ENCODE peak calls at places on chromosomes 5 and 9, in nine cellular contexts. One of them, this sample, is unnamed.

GRCh38 chr9:137303893-137304382 is 1.9 kb upstream of the NRARP start:
- DNase-seq in lung microvascular endothelial cell: no peak
- DNase-seq in kidney tubule cell: no peak
- DNase-seq in K562: no peak
- DNase-seq in mucosa of gallbladder: no peak
- DNase-seq in nephron progenitor cell: no peak
- DNase-seq in fibroblast of lung: no peak
- DNase-seq in anterior cingulate cortex: no peak
- DNase-seq in DND-41: no peak
- DNase-seq in this sample: peak

GRCh38 chr5:117788596-117788995 is 1199.8 kb downstream of the DTWD2 start:
- DNase-seq in K562: no peak
- DNase-seq in fibroblast of lung: peak
- DNase-seq in anterior cingulate cortex: no peak
- DNase-seq in mucosa of gallbladder: no peak
- DNase-seq in kidney tubule cell: peak
- DNase-seq in nephron progenitor cell: no peak
- DNase-seq in lung microvascular endothelial cell: no peak
- DNase-seq in DND-41: no peak
- DNase-seq in this sample: no peak

GRCh38 chr5:59790399-59791130 is 103.0 kb downstream of the PDE4D start:
- DNase-seq in K562: no peak
- DNase-seq in lung microvascular endothelial cell: peak
- DNase-seq in kidney tubule cell: peak
- DNase-seq in mucosa of gallbladder: no peak
- DNase-seq in anterior cingulate cortex: no peak
- DNase-seq in DND-41: no peak
- DNase-seq in fibroblast of lung: no peak
- DNase-seq in nephron progenitor cell: no peak
- DNase-seq in this sample: peak

GRCh38 chr9:127116946-127117345 is 5.5 kb downstream of the ANGPTL2 start:
- DNase-seq in fibroblast of lung: no peak
- DNase-seq in mucosa of gallbladder: no peak
- DNase-seq in kidney tubule cell: peak
- DNase-seq in DND-41: no peak
- DNase-seq in lung microvascular endothelial cell: peak
- DNase-seq in anterior cingulate cortex: no peak
- DNase-seq in nephron progenitor cell: no peak
- DNase-seq in K562: no peak
- DNase-seq in this sample: peak

GRCh38 chr5:120098902-120099301 is 365.2 kb upstream of the PRR16 start:
- DNase-seq in DND-41: no peak
- DNase-seq in mucosa of gallbladder: no peak
- DNase-seq in lung microvascular endothelial cell: no peak
- DNase-seq in nephron progenitor cell: no peak
- DNase-seq in kidney tubule cell: no peak
- DNase-seq in fibroblast of lung: peak
- DNase-seq in K562: no peak
- DNase-seq in anterior cingulate cortex: no peak
- DNase-seq in this sample: no peak

GRCh38 chr5:42377496-42377895 is 45.7 kb upstream of the GHR start:
- DNase-seq in nephron progenitor cell: no peak
- DNase-seq in lung microvascular endothelial cell: peak
- DNase-seq in kidney tubule cell: peak
- DNase-seq in K562: no peak
- DNase-seq in anterior cingulate cortex: no peak
- DNase-seq in fibroblast of lung: no peak
- DNase-seq in DND-41: no peak
- DNase-seq in mucosa of gallbladder: no peak
- DNase-seq in this sample: no peak

GRCh38 chr9:79670269-79670961 is 98.7 kb downstream of the TLE4 start:
- DNase-seq in fibroblast of lung: no peak
- DNase-seq in kidney tubule cell: peak
- DNase-seq in nephron progenitor cell: no peak
- DNase-seq in anterior cingulate cortex: no peak
- DNase-seq in K562: no peak
- DNase-seq in DND-41: no peak
- DNase-seq in lung microvascular endothelial cell: no peak
- DNase-seq in mucosa of gallbladder: no peak
- DNase-seq in this sample: no peak

GRCh38 chr5:157744055-157745011 is 821 bp downstream of the LSM11 start:
- DNase-seq in mucosa of gallbladder: peak
- DNase-seq in K562: peak
- DNase-seq in lung microvascular endothelial cell: peak
- DNase-seq in kidney tubule cell: peak
- DNase-seq in nephron progenitor cell: no peak
- DNase-seq in anterior cingulate cortex: no peak
- DNase-seq in fibroblast of lung: no peak
- DNase-seq in DND-41: peak
- DNase-seq in this sample: peak

GRCh38 chr5:142884029-142884428 is 113.9 kb downstream of the ARHGAP26 start:
- DNase-seq in fibroblast of lung: no peak
- DNase-seq in K562: no peak
- DNase-seq in DND-41: no peak
- DNase-seq in mucosa of gallbladder: no peak
- DNase-seq in lung microvascular endothelial cell: no peak
- DNase-seq in nephron progenitor cell: no peak
- DNase-seq in kidney tubule cell: no peak
- DNase-seq in anterior cingulate cortex: no peak
- DNase-seq in this sample: no peak

GRCh38 chr5:6453937-6454560 is 5.4 kb downstream of the UBE2QL1 start:
- DNase-seq in nephron progenitor cell: no peak
- DNase-seq in kidney tubule cell: no peak
- DNase-seq in lung microvascular endothelial cell: no peak
- DNase-seq in fibroblast of lung: no peak
- DNase-seq in DND-41: no peak
- DNase-seq in mucosa of gallbladder: no peak
- DNase-seq in anterior cingulate cortex: no peak
- DNase-seq in K562: no peak
- DNase-seq in this sample: no peak

GRCh38 chr9:115208503-115208902 is 90.5 kb upstream of the TNC start:
- DNase-seq in DND-41: no peak
- DNase-seq in nephron progenitor cell: no peak
- DNase-seq in fibroblast of lung: no peak
- DNase-seq in kidney tubule cell: peak
- DNase-seq in anterior cingulate cortex: no peak
- DNase-seq in lung microvascular endothelial cell: no peak
- DNase-seq in mucosa of gallbladder: no peak
- DNase-seq in K562: no peak
- DNase-seq in this sample: peak

GRCh38 chr5:138289296-138289695 is 14.9 kb upstream of the GFRA3 start:
- DNase-seq in mucosa of gallbladder: no peak
- DNase-seq in fibroblast of lung: no peak
- DNase-seq in lung microvascular endothelial cell: no peak
- DNase-seq in kidney tubule cell: no peak
- DNase-seq in K562: no peak
- DNase-seq in DND-41: no peak
- DNase-seq in nephron progenitor cell: no peak
- DNase-seq in anterior cingulate cortex: no peak
- DNase-seq in this sample: no peak

GRCh38 chr5:35781181-35781580 is 75.5 kb upstream of the IL7R start:
- DNase-seq in K562: no peak
- DNase-seq in lung microvascular endothelial cell: no peak
- DNase-seq in DND-41: no peak
- DNase-seq in mucosa of gallbladder: no peak
- DNase-seq in anterior cingulate cortex: no peak
- DNase-seq in fibroblast of lung: peak
- DNase-seq in nephron progenitor cell: no peak
- DNase-seq in kidney tubule cell: no peak
- DNase-seq in this sample: no peak

GRCh38 chr9:9003184-9003583 is 1203.6 kb upstream of the DMAC1 start:
- DNase-seq in K562: no peak
- DNase-seq in fibroblast of lung: peak
- DNase-seq in kidney tubule cell: peak
- DNase-seq in DND-41: peak
- DNase-seq in mucosa of gallbladder: no peak
- DNase-seq in anterior cingulate cortex: peak
- DNase-seq in lung microvascular endothelial cell: no peak
- DNase-seq in nephron progenitor cell: no peak
- DNase-seq in this sample: peak

GRCh38 chr5:177594071-177594470 is 2.1 kb downstream of the TMED9 start:
- DNase-seq in mucosa of gallbladder: no peak
- DNase-seq in K562: no peak
- DNase-seq in fibroblast of lung: no peak
- DNase-seq in anterior cingulate cortex: no peak
- DNase-seq in kidney tubule cell: no peak
- DNase-seq in DND-41: no peak
- DNase-seq in lung microvascular endothelial cell: no peak
- DNase-seq in nephron progenitor cell: no peak
- DNase-seq in this sample: no peak

GRCh38 chr5:13976867-13977479 is 32.5 kb upstream of the DNAH5 start:
- DNase-seq in nephron progenitor cell: peak
- DNase-seq in DND-41: no peak
- DNase-seq in anterior cingulate cortex: no peak
- DNase-seq in K562: peak
- DNase-seq in fibroblast of lung: peak
- DNase-seq in kidney tubule cell: peak
- DNase-seq in lung microvascular endothelial cell: peak
- DNase-seq in mucosa of gallbladder: no peak
- DNase-seq in this sample: peak

GRCh38 chr9:134173127-134174072 is 9.0 kb upstream of the RNU6ATAC start:
- DNase-seq in DND-41: no peak
- DNase-seq in mucosa of gallbladder: no peak
- DNase-seq in nephron progenitor cell: no peak
- DNase-seq in lung microvascular endothelial cell: no peak
- DNase-seq in anterior cingulate cortex: no peak
- DNase-seq in fibroblast of lung: no peak
- DNase-seq in K562: no peak
- DNase-seq in kidney tubule cell: no peak
- DNase-seq in this sample: no peak

GRCh38 chr5:1640276-1640898 is 116.6 kb upstream of the LPCAT1 start:
- DNase-seq in mucosa of gallbladder: no peak
- DNase-seq in K562: no peak
- DNase-seq in kidney tubule cell: no peak
- DNase-seq in anterior cingulate cortex: no peak
- DNase-seq in fibroblast of lung: no peak
- DNase-seq in nephron progenitor cell: no peak
- DNase-seq in lung microvascular endothelial cell: no peak
- DNase-seq in DND-41: no peak
- DNase-seq in this sample: no peak

GRCh38 chr5:147040856-147041255 is 162.3 kb upstream of the PPP2R2B start:
- DNase-seq in K562: no peak
- DNase-seq in anterior cingulate cortex: no peak
- DNase-seq in lung microvascular endothelial cell: no peak
- DNase-seq in DND-41: no peak
- DNase-seq in nephron progenitor cell: no peak
- DNase-seq in mucosa of gallbladder: no peak
- DNase-seq in fibroblast of lung: no peak
- DNase-seq in kidney tubule cell: no peak
- DNase-seq in this sample: no peak

GRCh38 chr5:35924122-35924949 is 14.1 kb downstream of the CAPSL start:
- DNase-seq in anterior cingulate cortex: no peak
- DNase-seq in DND-41: peak
- DNase-seq in K562: no peak
- DNase-seq in lung microvascular endothelial cell: no peak
- DNase-seq in mucosa of gallbladder: no peak
- DNase-seq in fibroblast of lung: peak
- DNase-seq in nephron progenitor cell: no peak
- DNase-seq in kidney tubule cell: peak
- DNase-seq in this sample: peak

GRCh38 chr9:86259557-86259956 is at the start of gene C9orf153:
- DNase-seq in lung microvascular endothelial cell: no peak
- DNase-seq in K562: no peak
- DNase-seq in kidney tubule cell: no peak
- DNase-seq in nephron progenitor cell: no peak
- DNase-seq in fibroblast of lung: no peak
- DNase-seq in anterior cingulate cortex: no peak
- DNase-seq in DND-41: no peak
- DNase-seq in mucosa of gallbladder: no peak
- DNase-seq in this sample: no peak

GRCh38 chr9:130185494-130186005 is 13.3 kb downstream of the NCS1 start:
- DNase-seq in lung microvascular endothelial cell: no peak
- DNase-seq in fibroblast of lung: peak
- DNase-seq in anterior cingulate cortex: peak
- DNase-seq in DND-41: no peak
- DNase-seq in K562: no peak
- DNase-seq in mucosa of gallbladder: no peak
- DNase-seq in kidney tubule cell: no peak
- DNase-seq in nephron progenitor cell: no peak
- DNase-seq in this sample: no peak

GRCh38 chr5:32298056-32298420 is 14.7 kb downstream of the MTMR12 start:
- DNase-seq in DND-41: no peak
- DNase-seq in fibroblast of lung: no peak
- DNase-seq in lung microvascular endothelial cell: no peak
- DNase-seq in nephron progenitor cell: no peak
- DNase-seq in K562: no peak
- DNase-seq in kidney tubule cell: peak
- DNase-seq in anterior cingulate cortex: peak
- DNase-seq in mucosa of gallbladder: no peak
- DNase-seq in this sample: no peak

GRCh38 chr5:127353339-127353738 is 62.7 kb downstream of the MEGF10 start:
- DNase-seq in mucosa of gallbladder: no peak
- DNase-seq in DND-41: no peak
- DNase-seq in fibroblast of lung: no peak
- DNase-seq in nephron progenitor cell: no peak
- DNase-seq in kidney tubule cell: no peak
- DNase-seq in lung microvascular endothelial cell: no peak
- DNase-seq in anterior cingulate cortex: no peak
- DNase-seq in K562: no peak
- DNase-seq in this sample: no peak

GRCh38 chr5:82413302-82414042 is 135.3 kb upstream of the RPS23 start:
- DNase-seq in mucosa of gallbladder: no peak
- DNase-seq in fibroblast of lung: peak
- DNase-seq in lung microvascular endothelial cell: no peak
- DNase-seq in anterior cingulate cortex: no peak
- DNase-seq in K562: no peak
- DNase-seq in DND-41: no peak
- DNase-seq in nephron progenitor cell: no peak
- DNase-seq in kidney tubule cell: peak
- DNase-seq in this sample: peak

GRCh38 chr9:134066923-134067851 is 639 bp downstream of the BRD3 start:
- DNase-seq in fibroblast of lung: peak
- DNase-seq in mucosa of gallbladder: peak
- DNase-seq in nephron progenitor cell: peak
- DNase-seq in anterior cingulate cortex: no peak
- DNase-seq in lung microvascular endothelial cell: peak
- DNase-seq in K562: peak
- DNase-seq in kidney tubule cell: peak
- DNase-seq in DND-41: peak
- DNase-seq in this sample: peak

GRCh38 chr5:141742866-141743651 is 61.0 kb upstream of the ARAP3 start:
- DNase-seq in anterior cingulate cortex: no peak
- DNase-seq in fibroblast of lung: peak
- DNase-seq in K562: peak
- DNase-seq in nephron progenitor cell: peak
- DNase-seq in lung microvascular endothelial cell: peak
- DNase-seq in DND-41: peak
- DNase-seq in kidney tubule cell: peak
- DNase-seq in mucosa of gallbladder: peak
- DNase-seq in this sample: peak

GRCh38 chr5:59428391-59428790 is 465.1 kb downstream of the PDE4D start:
- DNase-seq in fibroblast of lung: no peak
- DNase-seq in mucosa of gallbladder: no peak
- DNase-seq in anterior cingulate cortex: no peak
- DNase-seq in kidney tubule cell: peak
- DNase-seq in nephron progenitor cell: no peak
- DNase-seq in DND-41: no peak
- DNase-seq in lung microvascular endothelial cell: no peak
- DNase-seq in K562: no peak
- DNase-seq in this sample: no peak

GRCh38 chr9:131178382-131178781 is 53.0 kb downstream of the NUP214 start:
- DNase-seq in DND-41: peak
- DNase-seq in kidney tubule cell: peak
- DNase-seq in lung microvascular endothelial cell: peak
- DNase-seq in K562: peak
- DNase-seq in nephron progenitor cell: peak
- DNase-seq in fibroblast of lung: peak
- DNase-seq in mucosa of gallbladder: peak
- DNase-seq in anterior cingulate cortex: peak
- DNase-seq in this sample: peak

GRCh38 chr9:77980622-77981021 is 51.0 kb downstream of the GNAQ start:
- DNase-seq in kidney tubule cell: no peak
- DNase-seq in nephron progenitor cell: no peak
- DNase-seq in fibroblast of lung: peak
- DNase-seq in anterior cingulate cortex: no peak
- DNase-seq in mucosa of gallbladder: no peak
- DNase-seq in K562: no peak
- DNase-seq in DND-41: no peak
- DNase-seq in lung microvascular endothelial cell: peak
- DNase-seq in this sample: no peak

This sample was measured in Daoy.